ENCODE peak calls at places on chromosomes 2 and 18, in four cellular contexts. L, B, R and Y are unnamed samples.

GRCh38 chr2:238021327-238021726 is 39.5 kb upstream of the SCLY start:
- DNase-seq in B (no peak), L (peak; percentile 7), R (no peak), Y (no peak)

GRCh38 chr2:192162392-192163042 is 32.2 kb downstream of the TMEFF2 start:
- DNase-seq in L (peak; percentile 67), R (peak; percentile 41), B (peak; percentile 59), Y (peak; percentile 39)

GRCh38 chr2:165745916-165746315 is 48.1 kb downstream of the GALNT3 start:
- DNase-seq in L (no peak), R (no peak), B (no peak), Y (no peak)

GRCh38 chr2:160332318-160332717 is 132.2 kb upstream of the ITGB6 start:
- DNase-seq in B (no peak), L (peak; percentile 66), R (no peak), Y (no peak)

GRCh38 chr2:174765576-174765975 is 1.3 kb upstream of the CHRNA1 start:
- DNase-seq in B (no peak), L (peak; percentile 19), R (no peak), Y (no peak)

GRCh38 chr2:113157108-113157896 is 16.5 kb upstream of the PSD4 start:
- DNase-seq in B (no peak), L (no peak), R (peak; percentile 63), Y (peak; percentile 64)

GRCh38 chr2:169965495-169965894 is 138.2 kb downstream of the UBR3 start:
- DNase-seq in R (no peak), L (peak; percentile 15), B (no peak), Y (no peak)

GRCh38 chr2:133504566-133505505 is 63.4 kb downstream of the NCKAP5 start:
- DNase-seq in B (no peak), L (peak; percentile 12), R (no peak), Y (no peak)

GRCh38 chr2:39107156-39107555 is 13.7 kb downstream of the SOS1 start:
- DNase-seq in R (no peak), L (peak; percentile 39), B (no peak), Y (no peak)

GRCh38 chr2:69241039-69241586 is 145.9 kb downstream of the GFPT1 start:
- DNase-seq in L (no peak), R (no peak), B (no peak), Y (no peak)

GRCh38 chr2:112493048-112493447 is 11.1 kb downstream of the TTL start:
- DNase-seq in B (no peak), R (no peak), L (peak; percentile 29), Y (no peak)

GRCh38 chr2:121501070-121501469 is 29.6 kb upstream of the RNU4ATAC start:
- DNase-seq in B (no peak), L (peak; percentile 14), R (no peak), Y (no peak)

GRCh38 chr2:162591403-162592083 is 247.0 kb downstream of the KCNH7 start:
- DNase-seq in R (peak; percentile 17), L (peak; percentile 52), B (no peak), Y (no peak)

GRCh38 chr2:70328921-70329561 is 27.2 kb upstream of the FAM136A start:
- DNase-seq in B (no peak), R (peak; percentile 83), L (no peak), Y (peak; percentile 59)

GRCh38 chr18:8989855-8990254 is 112.6 kb upstream of the NDUFV2 start:
- DNase-seq in L (no peak), B (no peak), R (no peak), Y (no peak)

GRCh38 chr18:60295776-60296175 is 76.8 kb downstream of the MC4R start:
- DNase-seq in R (no peak), L (no peak), B (no peak), Y (no peak)

GRCh38 chr2:10019174-10019971 is 24.0 kb upstream of the KLF11 start:
- DNase-seq in R (peak; percentile 51), L (peak; percentile 71), B (no peak), Y (no peak)

GRCh38 chr2:180823546-180824141 is 156.8 kb upstream of the UBE2E3 start:
- DNase-seq in R (no peak), B (no peak), L (peak; percentile 28), Y (no peak)

GRCh38 chr2:98715812-98716451 is 15.0 kb downstream of the MGAT4A start:
- DNase-seq in R (no peak), L (no peak), B (no peak), Y (no peak)

GRCh38 chr2:118246726-118247125 is 158.5 kb downstream of the INSIG2 start:
- DNase-seq in B (no peak), R (no peak), L (no peak), Y (no peak)

GRCh38 chr2:75476778-75477177 is 84.0 kb downstream of the EVA1A start:
- DNase-seq in L (peak; percentile 70), R (no peak), B (no peak), Y (no peak)

GRCh38 chr2:127636248-127637235 is 9.4 kb upstream of the GPR17 start:
- DNase-seq in R (no peak), B (no peak), L (no peak), Y (no peak)

GRCh38 chr2:127639111-127639474 is 6.9 kb upstream of the GPR17 start:
- DNase-seq in B (no peak), R (no peak), L (no peak), Y (no peak)

GRCh38 chr2:127638361-127639110 is 7.4 kb upstream of the GPR17 start:
- DNase-seq in L (peak; percentile 35), B (no peak), R (peak; percentile 36), Y (peak; percentile 95)

GRCh38 chr2:127637236-127637630 is 8.7 kb upstream of the GPR17 start:
- DNase-seq in B (no peak), L (no peak), R (no peak), Y (no peak)

DNA sequence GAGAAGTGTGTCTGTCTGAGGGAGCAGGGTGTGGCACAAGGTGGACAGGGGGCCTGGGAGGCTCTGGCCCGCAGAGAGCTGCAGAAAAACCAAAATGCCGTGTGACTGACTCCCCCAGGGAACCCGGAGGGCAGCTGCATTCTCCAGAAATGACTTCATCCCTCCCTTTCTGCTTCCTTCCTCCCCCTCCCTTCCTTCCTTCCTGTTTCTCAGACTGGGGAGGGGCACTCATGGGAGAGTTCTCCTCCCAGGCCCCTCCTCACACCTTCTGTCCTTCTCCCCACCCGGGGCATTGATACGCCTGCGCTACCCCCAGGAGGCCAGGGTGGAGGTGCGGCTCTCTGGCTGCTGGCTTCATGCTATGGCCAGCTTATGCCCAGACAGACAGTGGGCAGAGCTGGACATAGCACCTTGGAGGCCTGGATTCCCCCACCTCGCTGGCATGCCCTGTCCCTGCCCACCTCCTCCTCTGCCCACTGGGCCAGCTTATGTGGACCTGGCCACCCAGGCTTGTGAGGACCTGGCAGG is 8.2 kb upstream of the GPR17 start:
- DNase-seq in L (peak; percentile 82), R (peak; percentile 87), B (no peak), Y (peak; percentile 82)
- H2BK12ac ChIP-seq in L (peak overlapping the region; percentile 72), R (peak overlapping the region; percentile 89), B (peak overlapping the region; percentile 98), Y (no peak overlapping the region)

GRCh38 chr2:64311191-64311910 is 142.6 kb upstream of the LGALSL start:
- DNase-seq in B (no peak), R (no peak), L (no peak), Y (no peak)
- H2BK12ac ChIP-seq in B (no peak overlapping the region), R (no peak overlapping the region), L (no peak overlapping the region), Y (no peak overlapping the region)

GRCh38 chr2:27890146-27891062 is at the start of the genes BABAM2 and RBKS:
- DNase-seq in L (peak; percentile 84), R (peak; percentile 67), B (peak; percentile 83), Y (peak; percentile 90)
- H2BK12ac ChIP-seq in L (no peak within 1 kb of the TSS), R (peak within 1 kb of the TSS; percentile 34), B (peak within 1 kb of the TSS; percentile 73), Y (no peak within 1 kb of the TSS)

DNA sequence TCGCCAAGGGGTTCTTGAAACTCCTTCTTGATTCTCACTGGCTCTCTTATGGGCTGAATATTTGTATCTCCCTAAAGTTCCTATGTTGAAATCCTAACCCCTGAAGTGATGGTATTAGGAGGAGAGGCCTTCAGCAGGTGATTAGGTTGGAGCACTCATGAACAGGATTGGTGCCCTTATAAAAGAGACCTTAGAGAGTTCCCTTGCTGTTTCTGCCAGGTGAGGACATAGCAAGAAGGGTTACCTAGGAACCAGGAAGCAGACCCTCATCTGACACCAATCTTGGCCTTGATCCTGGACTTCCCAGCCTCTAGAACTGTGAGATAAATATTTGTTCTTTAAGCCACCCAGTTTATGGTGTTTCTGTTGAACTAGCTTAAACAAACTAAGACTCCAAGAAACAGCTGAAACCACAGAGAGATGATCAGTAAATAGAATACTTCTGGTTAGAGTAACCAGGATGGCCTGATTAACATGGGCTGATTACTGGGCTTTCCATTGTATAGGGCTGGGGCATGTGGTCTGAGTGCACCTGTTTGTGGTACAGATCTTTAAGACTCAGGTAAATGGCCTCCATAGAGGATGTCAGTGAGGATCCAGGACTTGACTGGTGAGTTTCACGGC is 7.7 kb upstream of the CDC42EP3 start:
- DNase-seq in L (peak; percentile 44), B (no peak), R (no peak), Y (no peak)
- H2BK12ac ChIP-seq in L (no peak overlapping the region), B (no peak overlapping the region), R (no peak overlapping the region), Y (no peak overlapping the region)

DNA sequence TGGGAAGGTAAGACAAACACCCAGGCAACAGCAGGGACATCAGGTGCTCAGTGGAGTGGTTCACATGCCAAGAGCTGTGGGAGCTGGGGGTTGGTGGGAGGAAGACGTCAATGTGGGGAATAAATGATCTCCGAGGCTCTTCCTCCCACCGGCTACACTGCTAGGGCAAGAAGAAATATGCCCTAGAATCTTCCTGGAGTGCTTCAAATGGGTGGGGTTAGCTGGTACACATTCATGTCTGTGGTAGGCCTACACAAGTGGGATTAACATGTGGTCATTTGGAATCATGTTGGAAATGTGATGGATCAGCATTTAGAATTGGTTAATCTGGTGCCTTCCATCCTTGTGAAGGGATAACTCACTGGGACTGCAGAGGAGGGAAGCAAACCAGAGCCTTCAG is 12.4 kb upstream of the ZFP36L2 start:
- DNase-seq in L (no peak), B (no peak), R (no peak), Y (no peak)
- H2BK12ac ChIP-seq in L (no peak overlapping the region), B (no peak overlapping the region), R (peak overlapping the region; percentile 4), Y (no peak overlapping the region)

GRCh38 chr2:229408356-229408755 is 137.3 kb upstream of the PID1 start:
- DNase-seq in R (peak; percentile 95), B (no peak), L (peak; percentile 92), Y (no peak)

GRCh38 chr2:229410946-229411345 is 139.9 kb upstream of the PID1 start:
- DNase-seq in R (peak; percentile 35), B (no peak), L (no peak), Y (no peak)

GRCh38 chr2:229408982-229409381 is 137.9 kb upstream of the PID1 start:
- DNase-seq in L (no peak), B (no peak), R (no peak), Y (no peak)

GRCh38 chr2:229410312-229410711 is 139.2 kb upstream of the PID1 start:
- DNase-seq in L (no peak), R (no peak), B (no peak), Y (no peak)

GRCh38 chr2:229409751-229410181 is 138.7 kb upstream of the PID1 start:
- DNase-seq in R (no peak), L (peak; percentile 38), B (no peak), Y (no peak)
- H2BK12ac ChIP-seq in R (peak overlapping the region; percentile 91), L (no peak overlapping the region), B (no peak overlapping the region), Y (no peak overlapping the region)

GRCh38 chr2:227479865-227480475 is 8.0 kb downstream of the AGFG1 start:
- DNase-seq in B (no peak), L (peak; percentile 56), R (no peak), Y (no peak)
- H2BK12ac ChIP-seq in B (no peak overlapping the region), L (no peak overlapping the region), R (no peak overlapping the region), Y (no peak overlapping the region)